ENCODE peak calls at places on chromosomes 4 and X, in five cellular contexts. One of them, this sample, is unnamed.

GRCh38 chrX:125436855-125437254 is 117.2 kb downstream of the TEX13C start:
- DNase-seq in fibroblast of mammary gland: no peak
- DNase-seq in lung: no peak
- DNase-seq in astrocyte of the spinal cord: peak
- DNase-seq in dorsolateral prefrontal cortex: no peak
- DNase-seq in this sample: no peak

GRCh38 chrX:1400731-1401471 is 9.0 kb upstream of the SLC25A6 start:
- DNase-seq in fibroblast of mammary gland: no peak
- DNase-seq in lung: no peak
- DNase-seq in astrocyte of the spinal cord: no peak
- DNase-seq in dorsolateral prefrontal cortex: peak
- DNase-seq in this sample: no peak

GRCh38 chrX:34900691-34901090 is 41.9 kb upstream of the FAM47B start:
- DNase-seq in fibroblast of mammary gland: no peak
- DNase-seq in lung: no peak
- DNase-seq in astrocyte of the spinal cord: no peak
- DNase-seq in dorsolateral prefrontal cortex: no peak
- DNase-seq in this sample: no peak

GRCh38 chr4:182875471-182875870 is 41.7 kb downstream of the DCTD start:
- DNase-seq in fibroblast of mammary gland: no peak
- DNase-seq in lung: no peak
- DNase-seq in astrocyte of the spinal cord: no peak
- DNase-seq in dorsolateral prefrontal cortex: no peak
- DNase-seq in this sample: no peak

GRCh38 chr4:121140712-121141111 is 23.4 kb downstream of the TNIP3 start:
- DNase-seq in fibroblast of mammary gland: peak
- DNase-seq in lung: no peak
- DNase-seq in astrocyte of the spinal cord: peak
- DNase-seq in dorsolateral prefrontal cortex: no peak
- DNase-seq in this sample: no peak

GRCh38 chr4:88457307-88458090 is 580 bp downstream of the HERC5 start:
- DNase-seq in fibroblast of mammary gland: no peak
- DNase-seq in lung: peak
- DNase-seq in astrocyte of the spinal cord: peak
- DNase-seq in dorsolateral prefrontal cortex: no peak
- DNase-seq in this sample: no peak

GRCh38 chrX:107675823-107676555 is 47.7 kb downstream of the PRPS1 start:
- DNase-seq in fibroblast of mammary gland: peak
- DNase-seq in lung: peak
- DNase-seq in astrocyte of the spinal cord: peak
- DNase-seq in dorsolateral prefrontal cortex: no peak
- DNase-seq in this sample: no peak

GRCh38 chr4:153084939-153085630 is 119.2 kb upstream of the TRIM2 start:
- DNase-seq in fibroblast of mammary gland: peak
- DNase-seq in lung: peak
- DNase-seq in astrocyte of the spinal cord: peak
- DNase-seq in dorsolateral prefrontal cortex: peak
- DNase-seq in this sample: peak

GRCh38 chr4:26015133-26015651 is 101.2 kb downstream of the SMIM20 start:
- DNase-seq in fibroblast of mammary gland: peak
- DNase-seq in lung: no peak
- DNase-seq in astrocyte of the spinal cord: peak
- DNase-seq in dorsolateral prefrontal cortex: no peak
- DNase-seq in this sample: no peak

GRCh38 chrX:144627947-144628346 is 619.4 kb upstream of the SPANXN1 start:
- DNase-seq in fibroblast of mammary gland: no peak
- DNase-seq in lung: no peak
- DNase-seq in astrocyte of the spinal cord: no peak
- DNase-seq in dorsolateral prefrontal cortex: no peak
- DNase-seq in this sample: no peak

GRCh38 chrX:100812216-100813158 is 7.7 kb upstream of the CSTF2 start:
- DNase-seq in fibroblast of mammary gland: no peak
- DNase-seq in lung: no peak
- DNase-seq in astrocyte of the spinal cord: no peak
- DNase-seq in dorsolateral prefrontal cortex: no peak
- DNase-seq in this sample: no peak

GRCh38 chrX:124395145-124395858 is 48.9 kb downstream of the SH2D1A start:
- DNase-seq in fibroblast of mammary gland: no peak
- DNase-seq in lung: no peak
- DNase-seq in astrocyte of the spinal cord: no peak
- DNase-seq in dorsolateral prefrontal cortex: no peak
- DNase-seq in this sample: no peak

GRCh38 chrX:9327747-9328145 is 137.1 kb upstream of the TBL1X start:
- DNase-seq in fibroblast of mammary gland: peak
- DNase-seq in lung: no peak
- DNase-seq in astrocyte of the spinal cord: peak
- DNase-seq in dorsolateral prefrontal cortex: no peak
- DNase-seq in this sample: no peak

GRCh38 chr4:71553605-71554004 is 214.8 kb downstream of the SLC4A4 start:
- DNase-seq in fibroblast of mammary gland: peak
- DNase-seq in lung: no peak
- DNase-seq in astrocyte of the spinal cord: peak
- DNase-seq in dorsolateral prefrontal cortex: no peak
- DNase-seq in this sample: no peak

GRCh38 chr4:181956502-181956901 is 286.7 kb upstream of the TENM3 start:
- DNase-seq in fibroblast of mammary gland: no peak
- DNase-seq in lung: no peak
- DNase-seq in astrocyte of the spinal cord: no peak
- DNase-seq in dorsolateral prefrontal cortex: no peak
- DNase-seq in this sample: no peak

GRCh38 chr4:36399762-36400353 is 118.4 kb downstream of the DTHD1 start:
- DNase-seq in fibroblast of mammary gland: peak
- DNase-seq in lung: no peak
- DNase-seq in astrocyte of the spinal cord: peak
- DNase-seq in dorsolateral prefrontal cortex: peak
- DNase-seq in this sample: no peak

GRCh38 chr4:48979897-48980579 is 6.0 kb upstream of the CWH43 start:
- DNase-seq in fibroblast of mammary gland: peak
- DNase-seq in lung: no peak
- DNase-seq in astrocyte of the spinal cord: no peak
- DNase-seq in dorsolateral prefrontal cortex: no peak
- DNase-seq in this sample: no peak

GRCh38 chrX:85611926-85612325 is 232.5 kb upstream of the POF1B start:
- DNase-seq in fibroblast of mammary gland: peak
- DNase-seq in lung: no peak
- DNase-seq in astrocyte of the spinal cord: peak
- DNase-seq in dorsolateral prefrontal cortex: no peak
- DNase-seq in this sample: no peak
- TF ChIP-seq CTCF in fibroblast of mammary gland: peak
- TF ChIP-seq CTCF in lung: no peak
- TF ChIP-seq CTCF in astrocyte of the spinal cord: no peak
- TF ChIP-seq CTCF in dorsolateral prefrontal cortex: peak
- TF ChIP-seq CTCF in this sample: peak

DNA sequence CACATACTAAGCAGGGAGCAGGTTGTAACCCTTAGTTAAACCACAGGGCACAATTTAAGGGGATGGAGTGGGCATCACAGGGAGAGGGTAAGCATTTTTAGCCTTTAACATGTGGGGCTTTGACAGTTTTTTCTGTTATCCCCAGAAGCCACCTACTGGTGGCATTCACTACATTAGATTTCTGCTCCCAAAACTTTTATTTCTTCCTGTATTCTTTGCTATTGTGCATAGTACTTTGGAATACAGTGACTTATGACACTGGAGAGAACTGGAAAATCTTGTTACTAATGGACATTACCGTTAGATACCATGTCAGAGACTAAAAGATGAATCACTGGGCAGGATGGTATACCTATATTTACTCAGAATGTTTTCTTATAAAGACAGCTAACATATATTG is 7.3 kb downstream of the TRIM75 start:
- DNase-seq in fibroblast of mammary gland: peak
- DNase-seq in lung: no peak
- DNase-seq in astrocyte of the spinal cord: no peak
- DNase-seq in dorsolateral prefrontal cortex: no peak
- DNase-seq in this sample: no peak
- TF ChIP-seq CTCF in fibroblast of mammary gland: peak
- TF ChIP-seq CTCF in lung: no peak
- TF ChIP-seq CTCF in astrocyte of the spinal cord: peak
- TF ChIP-seq CTCF in dorsolateral prefrontal cortex: peak
- TF ChIP-seq CTCF in this sample: peak

GRCh38 chr4:108060164-108060563 is 70.5 kb downstream of the HADH start:
- DNase-seq in fibroblast of mammary gland: peak
- DNase-seq in lung: no peak
- DNase-seq in astrocyte of the spinal cord: peak
- DNase-seq in dorsolateral prefrontal cortex: peak
- DNase-seq in this sample: no peak
- TF ChIP-seq CTCF in fibroblast of mammary gland: peak
- TF ChIP-seq CTCF in lung: peak
- TF ChIP-seq CTCF in astrocyte of the spinal cord: peak
- TF ChIP-seq CTCF in dorsolateral prefrontal cortex: peak
- TF ChIP-seq CTCF in this sample: peak

GRCh38 chr4:112564706-112565270 is 48.8 kb upstream of the NEUROG2 start:
- DNase-seq in fibroblast of mammary gland: no peak
- DNase-seq in lung: no peak
- DNase-seq in astrocyte of the spinal cord: no peak
- DNase-seq in dorsolateral prefrontal cortex: no peak
- DNase-seq in this sample: no peak
- TF ChIP-seq CTCF in fibroblast of mammary gland: no peak
- TF ChIP-seq CTCF in lung: no peak
- TF ChIP-seq CTCF in astrocyte of the spinal cord: no peak
- TF ChIP-seq CTCF in dorsolateral prefrontal cortex: no peak
- TF ChIP-seq CTCF in this sample: no peak

DNA sequence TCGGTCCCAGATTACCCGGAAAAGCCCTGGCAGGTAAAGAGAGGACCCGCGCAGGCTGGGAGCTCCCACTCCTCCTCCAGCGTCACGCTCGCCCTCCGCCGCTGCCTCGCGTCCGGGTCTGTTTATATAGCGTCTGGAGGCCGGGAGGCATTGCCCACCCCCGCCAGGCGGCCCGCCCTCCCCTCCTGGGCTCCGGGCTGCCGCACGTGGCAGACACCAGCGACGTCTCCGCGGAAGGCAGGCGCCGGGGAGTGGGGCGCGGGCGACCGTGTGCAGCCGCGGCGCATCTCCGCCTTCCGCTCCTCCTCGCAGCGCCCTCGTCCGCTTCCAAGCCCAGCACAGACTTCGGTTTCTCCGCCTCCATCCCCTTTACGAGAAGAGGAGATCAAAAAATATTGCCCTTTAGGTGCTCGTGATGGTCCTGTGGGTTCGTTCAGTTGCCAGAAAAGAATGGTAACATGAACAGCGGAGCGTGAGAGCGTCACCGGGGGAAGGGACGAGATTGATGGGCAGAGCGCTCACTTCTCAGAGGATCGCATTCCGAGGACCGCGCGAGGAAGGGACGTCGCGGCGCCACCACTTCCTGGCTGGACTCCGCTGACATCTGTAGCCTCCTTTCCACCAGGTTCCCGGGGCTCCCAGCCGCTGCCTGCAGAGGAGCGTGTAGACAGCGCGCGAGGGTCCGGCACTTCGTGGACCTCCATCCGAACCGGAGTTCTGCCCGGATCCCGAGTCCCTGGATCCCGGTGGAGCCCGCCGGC is at the start of gene GALNTL6:
- DNase-seq in fibroblast of mammary gland: no peak
- DNase-seq in lung: no peak
- DNase-seq in astrocyte of the spinal cord: peak
- DNase-seq in dorsolateral prefrontal cortex: peak
- DNase-seq in this sample: peak
- TF ChIP-seq CTCF in fibroblast of mammary gland: no peak
- TF ChIP-seq CTCF in lung: no peak
- TF ChIP-seq CTCF in astrocyte of the spinal cord: no peak
- TF ChIP-seq CTCF in dorsolateral prefrontal cortex: no peak
- TF ChIP-seq CTCF in this sample: no peak

GRCh38 chrX:49106930-49107329 is 16.6 kb downstream of the GPKOW start:
- DNase-seq in fibroblast of mammary gland: peak
- DNase-seq in lung: no peak
- DNase-seq in astrocyte of the spinal cord: peak
- DNase-seq in dorsolateral prefrontal cortex: peak
- DNase-seq in this sample: no peak
- TF ChIP-seq CTCF in fibroblast of mammary gland: peak
- TF ChIP-seq CTCF in lung: no peak
- TF ChIP-seq CTCF in astrocyte of the spinal cord: peak
- TF ChIP-seq CTCF in dorsolateral prefrontal cortex: peak
- TF ChIP-seq CTCF in this sample: peak

DNA sequence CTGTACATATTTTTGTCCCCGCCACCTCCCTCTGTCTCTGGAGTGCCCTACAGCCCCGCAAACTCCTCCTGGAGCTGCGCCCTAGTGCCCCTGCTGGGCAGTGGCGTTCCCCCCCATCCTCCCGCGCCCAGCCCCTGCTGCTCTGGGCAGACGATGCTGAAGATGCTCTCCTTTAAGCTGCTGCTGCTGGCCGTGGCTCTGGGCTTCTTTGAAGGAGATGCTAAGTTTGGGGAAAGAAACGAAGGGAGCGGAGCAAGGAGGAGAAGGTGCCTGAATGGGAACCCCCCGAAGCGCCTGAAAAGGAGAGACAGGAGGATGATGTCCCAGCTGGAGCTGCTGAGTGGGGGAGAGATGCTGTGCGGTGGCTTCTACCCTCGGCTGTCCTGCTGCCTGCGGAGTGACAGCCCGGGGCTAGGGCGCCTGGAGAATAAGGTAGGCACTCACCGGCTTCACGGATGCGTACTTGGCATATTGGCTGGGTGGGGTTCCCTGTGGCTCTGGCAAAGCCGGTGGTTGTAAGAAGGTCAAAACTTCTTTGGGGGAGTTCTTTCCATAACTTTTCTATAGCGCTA is 653 bp downstream of the HHIP start:
- DNase-seq in fibroblast of mammary gland: no peak
- DNase-seq in lung: no peak
- DNase-seq in astrocyte of the spinal cord: peak
- DNase-seq in dorsolateral prefrontal cortex: peak
- DNase-seq in this sample: no peak
- TF ChIP-seq CTCF in fibroblast of mammary gland: peak
- TF ChIP-seq CTCF in lung: no peak
- TF ChIP-seq CTCF in astrocyte of the spinal cord: peak
- TF ChIP-seq CTCF in dorsolateral prefrontal cortex: no peak
- TF ChIP-seq CTCF in this sample: peak

DNA sequence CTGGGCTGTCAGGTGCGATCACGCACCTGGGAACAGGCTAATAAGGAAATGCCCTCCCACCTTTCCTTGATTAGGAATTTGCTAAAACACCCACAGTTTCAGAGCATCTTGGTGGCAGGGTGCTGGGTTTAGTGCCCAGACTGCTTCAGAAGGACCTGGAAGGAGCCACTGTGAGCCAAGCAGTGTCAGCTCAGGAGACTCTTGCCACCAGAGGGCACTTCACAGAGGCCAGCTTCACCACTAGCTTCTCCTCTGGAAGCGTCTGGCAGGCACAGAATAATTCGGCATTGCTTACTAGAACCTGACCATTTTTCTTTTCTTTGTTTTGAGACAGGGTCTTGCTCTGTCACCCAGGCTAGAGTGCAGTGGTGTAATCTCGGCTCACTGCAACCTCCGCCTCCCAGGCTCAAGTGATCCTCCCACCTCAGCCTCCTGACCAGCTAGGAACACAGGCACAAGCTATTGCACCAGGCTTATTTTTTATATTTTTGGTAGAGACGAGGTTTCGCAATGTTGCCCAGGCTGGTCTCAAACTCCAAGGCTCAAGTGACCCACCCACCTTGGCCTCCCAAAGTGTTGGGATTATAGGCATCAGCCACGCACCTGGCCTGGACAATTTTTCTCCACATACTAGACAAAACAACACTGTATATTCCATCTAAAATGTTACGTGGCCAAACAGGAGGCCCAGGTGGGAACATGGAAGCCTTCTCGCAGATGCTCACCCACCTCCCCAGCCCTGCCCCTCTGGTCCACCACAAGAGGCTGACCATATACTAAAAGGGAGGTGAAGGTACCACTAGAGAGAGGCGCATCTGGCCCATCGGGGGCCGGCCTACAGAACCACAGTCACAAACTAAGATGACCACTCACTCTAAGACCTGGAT is 14.1 kb downstream of the NOP14 start:
- DNase-seq in fibroblast of mammary gland: peak
- DNase-seq in lung: no peak
- DNase-seq in astrocyte of the spinal cord: no peak
- DNase-seq in dorsolateral prefrontal cortex: no peak
- DNase-seq in this sample: no peak
- TF ChIP-seq CTCF in fibroblast of mammary gland: peak
- TF ChIP-seq CTCF in lung: peak
- TF ChIP-seq CTCF in astrocyte of the spinal cord: peak
- TF ChIP-seq CTCF in dorsolateral prefrontal cortex: peak
- TF ChIP-seq CTCF in this sample: peak

GRCh38 chrX:152601848-152602616 is 35.7 kb upstream of the GABRQ start:
- DNase-seq in fibroblast of mammary gland: peak
- DNase-seq in lung: no peak
- DNase-seq in astrocyte of the spinal cord: peak
- DNase-seq in dorsolateral prefrontal cortex: peak
- DNase-seq in this sample: no peak
- TF ChIP-seq CTCF in fibroblast of mammary gland: no peak
- TF ChIP-seq CTCF in lung: no peak
- TF ChIP-seq CTCF in astrocyte of the spinal cord: no peak
- TF ChIP-seq CTCF in dorsolateral prefrontal cortex: no peak
- TF ChIP-seq CTCF in this sample: peak

This sample was measured in type B pancreatic cell.